ENCODE peak calls at places on chromosomes 5 and 9, in five cellular contexts. One of them, this sample, is unnamed.

GRCh38 chr9:3820643-3821042 is 294.8 kb upstream of the RFX3 start:
- DNase-seq in GM23248: no peak
- DNase-seq in vagina: no peak
- DNase-seq in mammary epithelial cell: no peak
- DNase-seq in CD8-positive, alpha-beta T cell: no peak
- DNase-seq in this sample: no peak

GRCh38 chr5:160508780-160509361 is 87.2 kb downstream of the PTTG1 start:
- DNase-seq in vagina: no peak
- DNase-seq in GM23248: peak; percentile 93
- DNase-seq in mammary epithelial cell: peak; percentile 71
- DNase-seq in CD8-positive, alpha-beta T cell: peak; percentile 52
- DNase-seq in this sample: peak; percentile 46

GRCh38 chr5:124747770-124748686 is 1.6 kb upstream of the ZNF608 start:
- DNase-seq in CD8-positive, alpha-beta T cell: no peak
- DNase-seq in GM23248: peak; percentile 59
- DNase-seq in mammary epithelial cell: peak; percentile 5
- DNase-seq in vagina: no peak
- DNase-seq in this sample: no peak

GRCh38 chr9:38008168-38009034 is 60.6 kb downstream of the SHB start:
- DNase-seq in vagina: no peak
- DNase-seq in GM23248: peak; percentile 98
- DNase-seq in CD8-positive, alpha-beta T cell: no peak
- DNase-seq in mammary epithelial cell: peak; percentile 91
- DNase-seq in this sample: no peak

GRCh38 chr9:87620727-87621322 is 105.1 kb upstream of the CTSL start:
- DNase-seq in GM23248: no peak
- DNase-seq in vagina: no peak
- DNase-seq in CD8-positive, alpha-beta T cell: no peak
- DNase-seq in mammary epithelial cell: no peak
- DNase-seq in this sample: peak; percentile 47

GRCh38 chr9:135778421-135778820 is 76.4 kb downstream of the KCNT1 start:
- DNase-seq in CD8-positive, alpha-beta T cell: no peak
- DNase-seq in mammary epithelial cell: no peak
- DNase-seq in vagina: no peak
- DNase-seq in GM23248: no peak
- DNase-seq in this sample: no peak

GRCh38 chr5:145856285-145856818 is 16.5 kb downstream of the GRXCR2 start:
- DNase-seq in vagina: no peak
- DNase-seq in CD8-positive, alpha-beta T cell: no peak
- DNase-seq in GM23248: peak; percentile 83
- DNase-seq in mammary epithelial cell: peak; percentile 17
- DNase-seq in this sample: no peak

GRCh38 chr5:135072357-135073247 is 38.6 kb upstream of the PITX1 start:
- DNase-seq in GM23248: no peak
- DNase-seq in CD8-positive, alpha-beta T cell: no peak
- DNase-seq in vagina: no peak
- DNase-seq in mammary epithelial cell: no peak
- DNase-seq in this sample: no peak

GRCh38 chr5:73899055-73899454 is 273.1 kb downstream of the ARHGEF28 start:
- DNase-seq in CD8-positive, alpha-beta T cell: no peak
- DNase-seq in vagina: no peak
- DNase-seq in mammary epithelial cell: no peak
- DNase-seq in GM23248: no peak
- DNase-seq in this sample: no peak

GRCh38 chr5:125257057-125257970 is 510.9 kb upstream of the ZNF608 start:
- DNase-seq in CD8-positive, alpha-beta T cell: no peak
- DNase-seq in mammary epithelial cell: no peak
- DNase-seq in vagina: no peak
- DNase-seq in GM23248: peak; percentile 6
- DNase-seq in this sample: no peak

GRCh38 chr5:124663101-124663506 is 83.3 kb downstream of the ZNF608 start:
- DNase-seq in vagina: no peak
- DNase-seq in CD8-positive, alpha-beta T cell: no peak
- DNase-seq in GM23248: peak; percentile 29
- DNase-seq in mammary epithelial cell: peak; percentile 35
- DNase-seq in this sample: no peak

GRCh38 chr5:1031306-1031959 is 22.8 kb downstream of the NKD2 start:
- DNase-seq in GM23248: no peak
- DNase-seq in mammary epithelial cell: no peak
- DNase-seq in vagina: no peak
- DNase-seq in CD8-positive, alpha-beta T cell: no peak
- DNase-seq in this sample: no peak

GRCh38 chr9:134642385-134643181 is 980 bp downstream of the COL5A1 start:
- DNase-seq in GM23248: peak; percentile 89
- DNase-seq in CD8-positive, alpha-beta T cell: no peak
- DNase-seq in mammary epithelial cell: peak; percentile 44
- DNase-seq in vagina: no peak
- DNase-seq in this sample: no peak

GRCh38 chr5:127827451-127827850 is 124.3 kb downstream of the CCDC192 start:
- DNase-seq in GM23248: no peak
- DNase-seq in CD8-positive, alpha-beta T cell: no peak
- DNase-seq in mammary epithelial cell: no peak
- DNase-seq in vagina: no peak
- DNase-seq in this sample: no peak

GRCh38 chr5:127040779-127041520 is 10.6 kb upstream of the MARCHF3 start:
- DNase-seq in vagina: no peak
- DNase-seq in GM23248: no peak
- DNase-seq in mammary epithelial cell: peak; percentile 87
- DNase-seq in CD8-positive, alpha-beta T cell: no peak
- DNase-seq in this sample: no peak

GRCh38 chr5:160274483-160274931 is 37.9 kb downstream of the CCNJL start:
- DNase-seq in CD8-positive, alpha-beta T cell: no peak
- DNase-seq in GM23248: no peak
- DNase-seq in vagina: no peak
- DNase-seq in mammary epithelial cell: no peak
- DNase-seq in this sample: no peak

GRCh38 chr9:119838210-119838609 is 469.0 kb upstream of the BRINP1 start:
- DNase-seq in GM23248: no peak
- DNase-seq in CD8-positive, alpha-beta T cell: no peak
- DNase-seq in mammary epithelial cell: no peak
- DNase-seq in vagina: no peak
- DNase-seq in this sample: no peak

GRCh38 chr9:119839888-119840287 is 470.7 kb upstream of the BRINP1 start:
- DNase-seq in mammary epithelial cell: no peak
- DNase-seq in GM23248: peak; percentile 12
- DNase-seq in vagina: no peak
- DNase-seq in CD8-positive, alpha-beta T cell: no peak
- DNase-seq in this sample: no peak

GRCh38 chr9:119834064-119834620 is 464.9 kb upstream of the BRINP1 start:
- DNase-seq in vagina: no peak
- DNase-seq in GM23248: no peak
- DNase-seq in mammary epithelial cell: no peak
- DNase-seq in CD8-positive, alpha-beta T cell: no peak
- DNase-seq in this sample: no peak

GRCh38 chr9:119841005-119841404 is 471.8 kb upstream of the BRINP1 start:
- DNase-seq in CD8-positive, alpha-beta T cell: no peak
- DNase-seq in GM23248: no peak
- DNase-seq in vagina: no peak
- DNase-seq in mammary epithelial cell: no peak
- DNase-seq in this sample: no peak

DNA sequence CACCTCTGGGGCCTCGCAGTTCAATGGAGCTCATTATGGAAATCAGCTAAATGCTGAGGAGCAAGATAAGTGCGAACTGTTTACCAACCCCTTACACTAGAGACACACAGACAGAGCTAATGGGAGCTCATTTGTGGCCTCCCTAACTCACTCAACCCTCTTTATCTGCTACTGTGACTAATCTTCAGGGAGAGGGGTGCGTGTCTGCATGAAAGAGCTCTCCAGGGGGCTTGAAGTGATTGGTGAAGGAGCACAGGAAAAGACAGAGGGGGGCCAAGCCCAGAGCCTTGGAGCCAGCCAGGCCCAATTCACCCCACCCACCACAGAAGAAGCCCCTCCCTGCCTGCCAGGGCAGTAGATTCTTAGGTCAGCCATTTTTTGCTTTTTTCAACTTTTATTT is 466.8 kb upstream of the BRINP1 start:
- DNase-seq in GM23248: no peak
- DNase-seq in vagina: no peak
- DNase-seq in mammary epithelial cell: no peak
- DNase-seq in CD8-positive, alpha-beta T cell: no peak
- DNase-seq in this sample: no peak
- H3K27ac ChIP-seq in GM23248: no peak overlapping the region
- H3K27ac ChIP-seq in vagina: no peak overlapping the region
- H3K27ac ChIP-seq in mammary epithelial cell: no peak overlapping the region
- H3K27ac ChIP-seq in CD8-positive, alpha-beta T cell: no peak overlapping the region
- H3K27ac ChIP-seq in this sample: no peak overlapping the region

DNA sequence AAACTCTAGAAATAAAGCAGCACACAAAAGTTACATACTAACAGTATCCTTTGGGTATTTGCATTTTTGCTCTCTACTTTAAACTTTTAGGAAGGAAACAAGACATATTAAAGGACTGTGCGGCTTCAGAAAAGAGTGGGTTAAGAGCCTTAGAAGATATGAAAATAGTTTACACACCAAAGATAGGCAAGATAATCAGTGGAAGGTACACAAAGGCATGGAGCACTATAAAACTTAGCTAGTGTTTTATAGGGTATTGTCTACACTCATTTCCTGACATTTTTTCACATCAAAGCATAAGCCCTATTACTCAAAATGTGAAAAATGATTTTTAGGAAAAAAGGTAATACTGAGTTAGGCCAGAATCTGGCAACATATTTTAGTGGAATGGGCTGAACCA is 43.7 kb upstream of the APBA1 start:
- DNase-seq in mammary epithelial cell: no peak
- DNase-seq in CD8-positive, alpha-beta T cell: no peak
- DNase-seq in vagina: no peak
- DNase-seq in GM23248: no peak
- DNase-seq in this sample: no peak
- H3K27ac ChIP-seq in mammary epithelial cell: no peak overlapping the region
- H3K27ac ChIP-seq in CD8-positive, alpha-beta T cell: no peak overlapping the region
- H3K27ac ChIP-seq in vagina: no peak overlapping the region
- H3K27ac ChIP-seq in GM23248: no peak overlapping the region
- H3K27ac ChIP-seq in this sample: no peak overlapping the region

GRCh38 chr9:34376596-34377401 is at the start of gene MYORG:
- DNase-seq in mammary epithelial cell: peak; percentile 98
- DNase-seq in GM23248: peak; percentile 87
- DNase-seq in CD8-positive, alpha-beta T cell: peak; percentile 95
- DNase-seq in vagina: peak; percentile 95
- DNase-seq in this sample: peak; percentile 97
- H3K27ac ChIP-seq in mammary epithelial cell: peak within 1 kb of the TSS; percentile 42
- H3K27ac ChIP-seq in GM23248: no peak within 1 kb of the TSS
- H3K27ac ChIP-seq in CD8-positive, alpha-beta T cell: peak within 1 kb of the TSS; percentile 9
- H3K27ac ChIP-seq in vagina: peak within 1 kb of the TSS; percentile 78
- H3K27ac ChIP-seq in this sample: peak within 1 kb of the TSS; percentile 65

GRCh38 chr5:116751684-116752083 is 177.1 kb upstream of the SEMA6A start:
- DNase-seq in vagina: no peak
- DNase-seq in CD8-positive, alpha-beta T cell: no peak
- DNase-seq in GM23248: no peak
- DNase-seq in mammary epithelial cell: no peak
- DNase-seq in this sample: no peak

GRCh38 chr5:116746668-116747067 is 172.0 kb upstream of the SEMA6A start:
- DNase-seq in CD8-positive, alpha-beta T cell: no peak
- DNase-seq in vagina: no peak
- DNase-seq in GM23248: no peak
- DNase-seq in mammary epithelial cell: no peak
- DNase-seq in this sample: no peak

GRCh38 chr5:116750626-116751188 is 176.1 kb upstream of the SEMA6A start:
- DNase-seq in mammary epithelial cell: peak; percentile 39
- DNase-seq in GM23248: no peak
- DNase-seq in CD8-positive, alpha-beta T cell: no peak
- DNase-seq in vagina: no peak
- DNase-seq in this sample: no peak

DNA sequence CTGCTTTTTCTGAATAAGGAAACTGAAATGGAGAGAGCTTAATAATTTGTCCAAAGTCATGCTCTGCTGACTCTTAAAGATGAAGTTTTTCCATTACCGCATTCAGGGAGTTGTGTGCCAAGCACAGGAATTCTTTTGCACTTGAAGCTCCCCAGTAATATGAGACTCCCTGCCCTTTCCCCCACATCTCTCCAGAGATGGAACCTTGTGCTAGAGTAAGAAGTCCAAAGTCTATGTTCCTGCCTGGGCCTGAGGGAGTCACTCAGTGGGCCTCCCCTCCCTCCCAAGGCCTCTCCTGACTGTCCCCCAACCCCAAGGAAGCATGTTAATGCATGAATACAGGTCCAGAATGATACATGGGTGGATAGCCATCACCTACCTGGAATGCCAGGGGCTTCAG is 173.3 kb upstream of the SEMA6A start:
- DNase-seq in vagina: no peak
- DNase-seq in GM23248: no peak
- DNase-seq in CD8-positive, alpha-beta T cell: no peak
- DNase-seq in mammary epithelial cell: no peak
- DNase-seq in this sample: no peak
- H3K27ac ChIP-seq in vagina: no peak overlapping the region
- H3K27ac ChIP-seq in GM23248: no peak overlapping the region
- H3K27ac ChIP-seq in CD8-positive, alpha-beta T cell: no peak overlapping the region
- H3K27ac ChIP-seq in mammary epithelial cell: no peak overlapping the region
- H3K27ac ChIP-seq in this sample: no peak overlapping the region

GRCh38 chr9:128886211-128886826 is 4.4 kb downstream of the LRRC8A start:
- DNase-seq in CD8-positive, alpha-beta T cell: no peak
- DNase-seq in GM23248: peak; percentile 36
- DNase-seq in mammary epithelial cell: peak; percentile 69
- DNase-seq in vagina: no peak
- DNase-seq in this sample: no peak
- H3K27ac ChIP-seq in CD8-positive, alpha-beta T cell: no peak overlapping the region
- H3K27ac ChIP-seq in GM23248: peak overlapping the region; percentile 38
- H3K27ac ChIP-seq in mammary epithelial cell: no peak overlapping the region
- H3K27ac ChIP-seq in vagina: peak overlapping the region; percentile 98
- H3K27ac ChIP-seq in this sample: peak overlapping the region; percentile 46

DNA sequence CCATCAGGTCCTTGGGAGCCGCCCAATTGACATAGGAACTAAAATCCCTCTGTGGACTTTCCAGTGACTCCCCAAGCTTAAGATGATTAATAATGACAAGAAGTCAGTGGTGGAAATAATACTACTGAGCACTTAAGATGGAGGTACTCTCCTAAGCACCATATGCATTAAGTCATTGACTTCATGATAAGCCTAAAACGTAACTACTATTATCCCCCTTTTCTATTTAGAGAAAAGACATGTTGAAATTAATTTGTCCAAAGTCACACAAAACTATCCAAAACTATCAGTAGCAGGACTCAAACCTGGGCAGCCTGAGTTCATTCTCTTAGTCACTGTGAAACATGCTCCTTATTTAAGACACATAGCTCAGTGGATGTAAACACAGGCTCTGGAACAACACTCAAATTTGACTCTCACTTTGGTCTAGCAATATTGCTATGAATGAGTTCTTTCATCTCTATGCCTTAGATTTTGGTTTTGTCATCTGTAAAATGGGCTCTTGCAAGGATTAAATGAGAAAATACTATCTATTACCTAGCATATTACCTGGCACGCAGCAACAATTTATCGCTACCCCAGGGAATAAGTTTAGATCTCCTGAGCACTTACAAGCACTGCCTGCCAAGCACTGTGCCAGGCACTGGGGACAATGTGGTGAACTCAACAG is 9.5 kb downstream of the SPRY4 start:
- DNase-seq in CD8-positive, alpha-beta T cell: no peak
- DNase-seq in mammary epithelial cell: no peak
- DNase-seq in GM23248: no peak
- DNase-seq in vagina: no peak
- DNase-seq in this sample: no peak
- H3K27ac ChIP-seq in CD8-positive, alpha-beta T cell: no peak overlapping the region
- H3K27ac ChIP-seq in mammary epithelial cell: no peak overlapping the region
- H3K27ac ChIP-seq in GM23248: no peak overlapping the region
- H3K27ac ChIP-seq in vagina: no peak overlapping the region
- H3K27ac ChIP-seq in this sample: no peak overlapping the region